ENCODE peak calls at places on chromosomes 13 and 19, in nine cellular contexts. R, P, L, X, I, D, B, K and Y are unnamed samples.

GRCh38 chr13:47049276-47049989 is 152.6 kb upstream of the HTR2A start:
- DNase-seq in R (no peak), P (no peak), L (no peak), X (no peak), I (no peak), D (no peak), B (no peak), K (no peak), Y (no peak)

GRCh38 chr19:39335168-39335567 is 675 bp downstream of the GMFG start:
- DNase-seq in R (no peak), P (no peak), L (no peak), X (no peak), I (peak), D (no peak), B (no peak), K (no peak), Y (peak)

GRCh38 chr19:32396046-32396652 is 9.4 kb upstream of the DPY19L3 start:
- DNase-seq in R (no peak), P (no peak), L (no peak), X (no peak), I (no peak), D (no peak), B (no peak), K (no peak), Y (no peak)

GRCh38 chr13:20706661-20707060 is 3.2 kb downstream of the IL17D start:
- DNase-seq in R (no peak), P (no peak), L (no peak), X (no peak), I (no peak), D (no peak), B (no peak), K (no peak), Y (no peak)

GRCh38 chr13:31322025-31322424 is 122.2 kb downstream of the B3GLCT start:
- DNase-seq in R (no peak), P (no peak), L (no peak), X (no peak), I (no peak), D (no peak), B (no peak), K (no peak), Y (peak)

GRCh38 chr13:113355621-113356020 is 8.3 kb downstream of the GRTP1 start:
- DNase-seq in R (no peak), P (no peak), L (no peak), X (no peak), I (no peak), D (no peak), B (no peak), K (no peak), Y (no peak)

GRCh38 chr19:8194528-8195275 is 14.5 kb upstream of the CERS4 start:
- DNase-seq in R (no peak), P (no peak), L (no peak), X (peak), I (peak), D (peak), B (no peak), K (no peak), Y (no peak)

GRCh38 chr13:40210865-40211585 is 455.4 kb downstream of the FOXO1 start:
- DNase-seq in R (no peak), P (no peak), L (no peak), X (no peak), I (no peak), D (no peak), B (no peak), K (no peak), Y (no peak)

GRCh38 chr19:37551123-37551993 is 43.2 kb downstream of the ZNF571 start:
- DNase-seq in R (no peak), P (peak), L (no peak), X (no peak), I (no peak), D (peak), B (no peak), K (peak), Y (peak)

GRCh38 chr19:36456831-36457230 is 32.5 kb downstream of the ZNF566 start:
- DNase-seq in R (no peak), P (no peak), L (no peak), X (no peak), I (no peak), D (no peak), B (no peak), K (no peak), Y (no peak)

DNA sequence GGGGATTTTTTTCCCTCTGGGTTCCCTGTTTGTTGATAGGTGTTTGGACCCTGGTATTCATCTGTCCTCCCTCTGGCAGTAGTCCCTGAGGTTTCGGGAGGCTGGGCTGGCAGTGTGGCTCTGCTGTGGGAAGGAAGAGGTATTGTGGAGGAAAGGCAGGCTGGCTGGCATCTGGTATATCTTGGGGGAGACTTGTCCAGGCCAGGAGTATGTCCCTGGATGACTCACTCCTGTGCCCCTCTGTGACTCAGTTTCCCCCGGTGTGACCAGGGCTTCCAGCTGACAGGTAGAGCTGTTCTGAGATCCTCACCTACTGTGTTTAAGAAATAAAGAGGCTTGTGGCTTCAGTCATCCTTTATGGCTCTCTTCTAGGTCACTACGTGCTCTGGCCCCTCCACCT is 14.2 kb upstream of the ZNF492 start:
- DNase-seq in R (no peak), P (no peak), L (no peak), X (no peak), I (no peak), D (no peak), B (no peak), K (no peak), Y (no peak)
- TF ChIP-seq CTCF in R (no peak), P (no peak), L (no peak), X (no peak), I (no peak), D (no peak), B (no peak), K (no peak), Y (no peak)

GRCh38 chr19:18273566-18274302 is 518 bp downstream of the IQCN start:
- DNase-seq in R (no peak), P (no peak), L (no peak), X (no peak), I (no peak), D (no peak), B (no peak), K (no peak), Y (no peak)

GRCh38 chr19:18278521-18279265 is 2.7 kb downstream of the JUND start:
- DNase-seq in R (peak), P (peak), L (no peak), X (peak), I (peak), D (peak), B (no peak), K (peak), Y (peak)

GRCh38 chr19:18274303-18274775 is at the start of gene IQCN:
- DNase-seq in R (peak), P (no peak), L (no peak), X (peak), I (no peak), D (peak), B (peak), K (peak), Y (peak)

GRCh38 chr19:18271433-18271841 is 2.8 kb downstream of the IQCN start:
- DNase-seq in R (no peak), P (no peak), L (no peak), X (no peak), I (no peak), D (no peak), B (no peak), K (no peak), Y (no peak)

GRCh38 chr19:18274776-18275356 is 614 bp upstream of the IQCN start:
- DNase-seq in R (peak), P (peak), L (no peak), X (peak), I (peak), D (peak), B (peak), K (peak), Y (peak)
- TF ChIP-seq POLR2AphosphoS5 in R (peak), P (peak), L (peak), X (peak), I (peak), D (peak), B (peak), K (no peak), Y (no peak)

GRCh38 chr13:38641164-38641948 is 45.5 kb upstream of the FREM2 start:
- DNase-seq in R (no peak), P (no peak), L (no peak), X (no peak), I (no peak), D (no peak), B (no peak), K (peak), Y (no peak)
- TF ChIP-seq CTCF in R (no peak), P (no peak), L (no peak), X (no peak), I (no peak), D (no peak), B (no peak), K (peak), Y (no peak)

GRCh38 chr13:97289514-97290298 is 67.6 kb downstream of the MBNL2 start:
- DNase-seq in R (no peak), P (no peak), L (no peak), X (no peak), I (no peak), D (no peak), B (no peak), K (no peak), Y (no peak)
- TF ChIP-seq POLR2AphosphoS5 in R (no peak), P (no peak), L (no peak), X (no peak), I (no peak), D (no peak), B (no peak), K (no peak), Y (no peak)

DNA sequence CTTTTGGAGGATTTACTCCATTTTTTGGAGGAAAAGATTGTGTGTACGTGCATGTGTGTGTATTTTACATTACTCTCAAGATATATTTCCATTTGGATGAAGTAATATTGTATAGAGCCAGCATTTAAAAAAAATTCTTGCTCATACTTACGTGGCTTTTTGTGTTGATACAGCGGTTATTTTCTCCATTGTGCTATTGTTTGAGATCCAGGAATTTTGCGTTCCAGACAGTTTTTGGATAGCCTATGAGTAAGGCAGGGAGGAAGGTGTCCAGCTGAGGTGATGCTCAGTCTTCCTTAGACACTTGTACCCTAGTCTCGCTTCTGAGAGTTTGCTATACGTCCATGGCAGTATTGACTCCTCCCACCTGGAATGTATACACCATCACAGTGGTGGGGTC is 92.2 kb upstream of the ARHGEF7 start:
- DNase-seq in R (no peak), P (no peak), L (no peak), X (no peak), I (no peak), D (no peak), B (no peak), K (no peak), Y (no peak)
- TF ChIP-seq CTCF in R (no peak), P (no peak), L (no peak), X (no peak), I (no peak), D (no peak), B (no peak), K (no peak), Y (no peak)

GRCh38 chr19:812049-812816 is 9.5 kb downstream of the PLPPR3 start:
- DNase-seq in R (no peak), P (no peak), L (no peak), X (no peak), I (peak), D (no peak), B (no peak), K (peak), Y (peak)
- TF ChIP-seq POLR2AphosphoS5 in R (peak), P (no peak), L (no peak), X (no peak), I (peak), D (no peak), B (no peak), K (peak), Y (peak)

GRCh38 chr13:65653548-65654078 is 1576.5 kb downstream of the PCDH9 start:
- DNase-seq in R (no peak), P (no peak), L (no peak), X (no peak), I (no peak), D (no peak), B (no peak), K (no peak), Y (no peak)

GRCh38 chr13:65660696-65661095 is 1569.4 kb downstream of the PCDH9 start:
- DNase-seq in R (no peak), P (no peak), L (no peak), X (no peak), I (no peak), D (no peak), B (no peak), K (no peak), Y (no peak)

DNA sequence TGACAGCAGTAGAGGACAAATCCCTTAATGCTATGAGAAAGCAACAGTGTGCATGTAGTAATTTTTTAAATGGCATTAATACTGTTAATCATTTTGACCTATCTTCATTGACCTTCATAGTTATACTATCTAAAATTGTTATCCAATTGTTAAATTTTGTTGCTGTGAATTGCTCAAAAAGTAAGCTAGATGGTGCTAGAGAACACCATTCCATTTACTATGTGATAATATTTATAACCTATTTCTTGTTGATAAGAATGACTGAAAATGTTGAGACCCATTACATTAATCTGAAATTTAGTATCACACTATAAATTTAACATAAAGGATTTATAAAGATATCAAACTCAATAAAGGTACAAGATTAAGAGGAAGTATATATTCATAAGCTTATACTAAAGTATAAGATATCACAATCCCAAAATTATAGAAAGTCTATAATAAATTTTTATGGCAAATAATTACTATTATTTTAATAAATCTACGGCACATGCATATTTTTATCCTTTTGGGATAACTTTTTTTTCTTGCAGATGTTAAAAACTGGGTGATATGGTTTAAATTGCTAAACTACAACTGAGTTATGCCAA is 1573.3 kb downstream of the PCDH9 start:
- DNase-seq in R (no peak), P (peak), L (no peak), X (no peak), I (no peak), D (no peak), B (no peak), K (peak), Y (no peak)
- TF ChIP-seq CTCF in R (peak), P (peak), L (peak), X (no peak), I (peak), D (no peak), B (peak), K (peak), Y (peak)

GRCh38 chr19:1214862-1215731 is 9.5 kb downstream of the STK11 start:
- DNase-seq in R (no peak), P (no peak), L (no peak), X (peak), I (peak), D (no peak), B (peak), K (no peak), Y (no peak)
- TF ChIP-seq POLR2AphosphoS5 in R (no peak), P (no peak), L (no peak), X (no peak), I (no peak), D (no peak), B (no peak), K (no peak), Y (no peak)

DNA sequence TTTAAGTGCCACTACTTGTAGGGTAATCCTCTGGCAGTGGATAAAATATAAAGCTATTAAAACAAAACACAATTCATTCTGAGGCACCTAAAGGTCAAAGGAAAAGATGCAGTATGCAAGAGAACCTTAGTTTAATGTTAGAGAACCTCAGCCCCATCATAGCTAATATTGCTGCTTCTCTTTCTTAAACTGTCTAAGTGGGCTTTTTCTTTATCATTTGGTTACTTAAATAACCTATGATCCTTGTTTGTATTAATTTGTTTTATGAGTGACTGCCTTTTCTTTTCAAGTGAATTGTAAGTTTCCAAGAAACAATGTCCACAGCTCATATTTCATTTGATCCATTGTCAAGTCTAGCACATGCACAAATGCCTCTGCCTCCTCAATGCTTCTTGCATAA is 1049.7 kb downstream of the OLFM4 start:
- DNase-seq in R (no peak), P (no peak), L (no peak), X (no peak), I (no peak), D (no peak), B (no peak), K (no peak), Y (no peak)
- TF ChIP-seq CTCF in R (no peak), P (no peak), L (no peak), X (no peak), I (no peak), D (no peak), B (no peak), K (no peak), Y (no peak)

GRCh38 chr13:50125556-50126377 is 110.5 kb downstream of the KCNRG start:
- DNase-seq in R (peak), P (peak), L (peak), X (peak), I (peak), D (peak), B (peak), K (peak), Y (peak)

GRCh38 chr13:50126378-50127016 is 111.3 kb downstream of the KCNRG start:
- DNase-seq in R (no peak), P (peak), L (no peak), X (no peak), I (peak), D (peak), B (no peak), K (peak), Y (no peak)

GRCh38 chr13:50128406-50129048 is 113.3 kb downstream of the KCNRG start:
- DNase-seq in R (no peak), P (no peak), L (no peak), X (no peak), I (no peak), D (no peak), B (no peak), K (peak), Y (no peak)

GRCh38 chr13:50127726-50128291 is 112.6 kb downstream of the KCNRG start:
- DNase-seq in R (no peak), P (no peak), L (no peak), X (no peak), I (peak), D (no peak), B (no peak), K (peak), Y (no peak)

DNA sequence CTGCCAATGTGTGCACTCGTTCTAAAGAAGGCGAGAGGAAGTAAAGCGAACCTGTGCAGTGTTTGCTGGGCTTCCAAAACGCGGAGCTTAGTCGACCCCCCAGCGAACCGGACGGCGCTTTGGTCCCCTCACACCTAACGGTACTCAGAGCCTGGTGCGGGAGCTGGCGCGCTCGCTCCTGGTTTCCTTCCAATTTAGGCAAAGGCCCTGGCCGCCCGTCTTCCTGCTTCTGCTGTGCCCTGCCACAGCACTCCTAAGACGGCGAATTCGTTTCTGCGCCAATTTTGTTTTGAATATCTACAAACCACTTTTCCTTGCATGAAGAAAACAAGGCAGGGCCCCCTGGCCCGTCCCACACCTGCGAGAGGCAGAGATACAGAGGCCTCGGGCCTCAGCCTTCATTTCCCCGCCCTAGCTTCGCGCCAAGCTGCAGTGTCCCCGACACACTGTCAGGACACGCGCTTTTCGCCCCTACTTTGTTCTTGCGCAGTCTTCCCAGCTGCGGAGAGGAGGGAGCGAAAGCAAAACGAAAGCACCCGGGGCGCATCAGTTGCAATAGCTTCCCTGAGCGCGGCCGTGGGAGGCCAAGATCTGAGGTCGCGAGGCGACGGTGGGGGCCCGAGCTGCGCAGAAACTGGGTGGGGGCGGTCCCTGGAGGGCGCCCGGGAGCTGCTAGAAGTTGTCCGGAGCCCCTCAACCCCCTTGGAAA is 111.9 kb downstream of the KCNRG start:
- DNase-seq in R (no peak), P (no peak), L (no peak), X (peak), I (peak), D (peak), B (peak), K (peak), Y (no peak)
- TF ChIP-seq POLR2AphosphoS5 in R (peak), P (no peak), L (no peak), X (no peak), I (peak), D (no peak), B (peak), K (no peak), Y (no peak)